ENCODE peak calls at places on chromosomes 13 and 19, in eight cellular contexts. O, T, V, H, B, R, L and N are unnamed samples.

GRCh38 chr13:105773887-105774538 is 761.4 kb downstream of the EFNB2 start:
- DNase-seq in O (no peak), R (no peak), H (no peak), V (peak; percentile 84), L (peak; percentile 66), B (no peak), T (peak; percentile 82), N (no peak)

GRCh38 chr13:78497702-78498319 is 105.5 kb downstream of the POU4F1 start:
- DNase-seq in V (no peak), T (no peak), B (no peak), H (no peak), L (no peak), O (no peak), R (no peak), N (peak; percentile 6)

GRCh38 chr19:23774156-23774971 is 15.7 kb upstream of the ZNF681 start:
- DNase-seq in V (no peak), H (no peak), B (no peak), L (peak; percentile 36), O (no peak), T (no peak), R (no peak), N (peak; percentile 59)

GRCh38 chr13:22703601-22704209 is 477.1 kb upstream of the SGCG start:
- DNase-seq in B (no peak), T (no peak), L (no peak), H (no peak), V (peak; percentile 17), O (no peak), R (no peak), N (no peak)

GRCh38 chr19:17236414-17236716 is 9.4 kb downstream of the NR2F6 start:
- DNase-seq in O (no peak), T (no peak), L (no peak), V (no peak), H (no peak), B (no peak), R (no peak), N (no peak)

GRCh38 chr19:588093-588742 is 1.5 kb upstream of the HCN2 start:
- DNase-seq in T (peak; percentile 84), L (peak; percentile 87), H (peak; percentile 65), O (no peak), B (peak; percentile 79), V (peak; percentile 44), R (peak; percentile 77), N (peak; percentile 77)

GRCh38 chr19:30799854-30800755 is 427.9 kb downstream of the ZNF536 start:
- DNase-seq in R (peak; percentile 49), H (peak; percentile 59), T (peak; percentile 6), O (no peak), B (no peak), V (no peak), L (no peak), N (peak; percentile 12)

GRCh38 chr19:825897-826640 is 1.6 kb upstream of the AZU1 start:
- DNase-seq in H (no peak), L (no peak), R (no peak), T (no peak), O (no peak), B (no peak), V (no peak), N (peak; percentile 59)

GRCh38 chr19:52748336-52748950 is 13.6 kb upstream of the ZNF611 start:
- DNase-seq in R (no peak), O (no peak), L (peak; percentile 74), H (no peak), T (no peak), V (no peak), B (no peak), N (peak; percentile 59)

GRCh38 chr13:40187836-40188591 is 478.4 kb downstream of the FOXO1 start:
- DNase-seq in B (no peak), T (no peak), O (no peak), H (no peak), R (no peak), L (peak; percentile 67), V (no peak), N (no peak)

GRCh38 chr19:46015080-46015960 is 7.5 kb downstream of the PGLYRP1 start:
- DNase-seq in T (no peak), H (peak; percentile 53), B (peak; percentile 83), O (no peak), V (no peak), L (peak; percentile 18), R (peak; percentile 45), N (peak; percentile 14)

GRCh38 chr19:39401549-39402416 is 4.9 kb upstream of the ZFP36 start:
- DNase-seq in L (peak; percentile 83), T (no peak), H (no peak), O (no peak), V (peak; percentile 96), R (no peak), B (peak; percentile 75), N (peak; percentile 72)

GRCh38 chr19:55210120-55210493 is 806 bp upstream of the PTPRH start:
- DNase-seq in H (no peak), B (no peak), R (no peak), T (no peak), V (peak; percentile 94), O (peak; percentile 94), L (peak; percentile 92), N (no peak)

GRCh38 chr19:29504454-29504853 is 21.3 kb upstream of the VSTM2B start:
- DNase-seq in V (no peak), B (no peak), O (no peak), H (no peak), R (no peak), L (no peak), T (no peak), N (no peak)

GRCh38 chr13:73714522-73714921 is 419.7 kb downstream of the KLF12 start:
- DNase-seq in V (no peak), H (no peak), R (no peak), L (no peak), B (no peak), O (no peak), T (no peak), N (no peak)

GRCh38 chr13:33448889-33449288 is 163.3 kb upstream of the STARD13 start:
- DNase-seq in V (no peak), L (no peak), H (no peak), T (no peak), R (no peak), B (no peak), O (no peak), N (no peak)

GRCh38 chr19:33670398-33670797 is 48.6 kb downstream of the CHST8 start:
- DNase-seq in H (no peak), V (no peak), L (no peak), O (no peak), B (no peak), T (no peak), R (no peak), N (no peak)

GRCh38 chr19:5627395-5627904 is 4.6 kb downstream of the SAFB start:
- DNase-seq in B (peak; percentile 73), V (no peak), H (peak; percentile 7), R (peak; percentile 53), O (no peak), T (no peak), L (peak; percentile 43), N (peak; percentile 88)

GRCh38 chr13:94761407-94761806 is 49.1 kb upstream of the SOX21 start:
- DNase-seq in B (no peak), L (no peak), H (no peak), V (no peak), R (no peak), T (no peak), O (no peak), N (no peak)

DNA sequence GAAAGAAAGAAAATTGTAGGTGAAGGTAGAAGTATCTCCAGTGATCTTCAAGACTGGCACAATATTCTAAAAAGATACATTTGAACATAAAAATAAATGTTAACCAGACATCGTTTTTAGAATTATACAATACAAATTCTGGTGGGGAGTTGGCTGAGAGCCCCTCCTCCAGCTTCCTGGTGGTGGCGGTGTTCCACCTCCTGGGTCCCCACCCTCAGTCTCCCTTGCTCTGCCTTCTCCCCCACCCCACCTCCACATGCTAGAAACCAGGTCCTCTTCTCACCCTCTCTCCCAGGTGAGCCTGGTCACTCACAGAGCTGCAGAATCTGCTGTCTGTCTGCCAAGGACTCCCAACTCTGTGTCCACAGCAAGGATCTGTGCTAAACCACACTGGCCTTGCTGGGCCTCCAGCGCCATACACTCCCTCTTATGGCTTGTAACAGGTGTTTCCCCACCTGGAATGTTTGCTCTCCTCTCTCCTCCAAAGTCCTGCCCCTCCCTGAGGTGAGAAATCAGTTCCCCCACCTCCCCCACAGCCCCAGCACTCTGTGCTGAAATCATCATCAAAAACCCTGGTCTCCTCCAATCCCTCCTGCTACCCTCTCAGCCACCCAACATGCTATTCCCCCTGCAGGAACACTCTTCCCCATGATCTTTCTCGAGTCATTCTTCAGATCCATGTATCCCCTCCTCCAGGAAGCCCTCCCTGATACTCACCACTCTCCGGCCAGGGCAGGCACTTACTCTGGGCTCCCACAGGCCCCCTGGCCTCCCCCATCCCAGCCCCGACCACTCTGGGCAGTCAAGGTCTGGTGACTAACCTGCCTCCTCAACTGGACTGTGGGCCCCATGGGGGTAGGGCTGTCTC is 20.5 kb upstream of the CYP2S1 start:
- DNase-seq in T (no peak), B (no peak), L (no peak), H (no peak), V (no peak), R (no peak), O (no peak), N (no peak)
- TF ChIP-seq CTCF in T (no peak), B (no peak), L (no peak), H (no peak), V (no peak), R (no peak), O (no peak), N (no peak)

GRCh38 chr19:48445606-48446481 is at the start of gene GRWD1:
- DNase-seq in V (peak; percentile 96), O (peak; percentile 75), R (peak; percentile 91), T (peak; percentile 98), B (peak; percentile 94), L (peak; percentile 97), H (peak; percentile 79), N (peak; percentile 100)
- TF ChIP-seq CTCF in V (peak; percentile 26), O (no peak), R (no peak), T (no peak), B (no peak), L (peak; percentile 37), H (peak; percentile 23), N (peak; percentile 52)

GRCh38 chr13:61410266-61410665 is 5.4 kb downstream of the PCDH20 start:
- DNase-seq in T (no peak), V (no peak), R (no peak), H (no peak), L (no peak), B (no peak), O (no peak), N (no peak)

GRCh38 chr13:61413572-61413971 is 2.1 kb downstream of the PCDH20 start:
- DNase-seq in L (no peak), H (no peak), T (no peak), R (no peak), V (no peak), O (no peak), B (no peak), N (no peak)

GRCh38 chr13:61414136-61414535 is 1.5 kb downstream of the PCDH20 start:
- DNase-seq in V (no peak), T (no peak), L (no peak), B (no peak), H (no peak), R (no peak), O (no peak), N (no peak)

GRCh38 chr13:61414686-61415664 is 674 bp downstream of the PCDH20 start:
- DNase-seq in R (peak; percentile 25), H (peak; percentile 43), L (peak; percentile 1), T (no peak), O (no peak), B (no peak), V (peak; percentile 56), N (no peak)

GRCh38 chr13:61410669-61411297 is 4.9 kb downstream of the PCDH20 start:
- DNase-seq in O (no peak), L (peak; percentile 38), V (peak; percentile 6), R (no peak), B (no peak), T (no peak), H (no peak), N (peak; percentile 26)
- TF ChIP-seq CTCF in O (peak; percentile 29), L (peak; percentile 67), V (peak; percentile 71), R (peak; percentile 45), B (no peak), T (peak; percentile 51), H (peak; percentile 78), N (peak; percentile 43)

GRCh38 chr13:37640499-37640898 is 41.9 kb upstream of the POSTN start:
- DNase-seq in R (no peak), O (peak; percentile 67), T (no peak), B (no peak), L (peak; percentile 94), V (peak; percentile 45), H (no peak), N (peak; percentile 34)
- TF ChIP-seq CTCF in R (peak; percentile 37), O (peak; percentile 69), T (no peak), B (peak; percentile 19), L (peak; percentile 83), V (peak; percentile 91), H (peak; percentile 73), N (peak; percentile 2)